ENCODE peak calls at places on chromosomes 7 and 10, in four cellular contexts. One of them, this sample, is unnamed.

GRCh38 chr7:128253701-128254100 is 12.6 kb downstream of the LEP start:
- DNase-seq in stimulated activated CD4-positive, alpha-beta T cell treated with anti-CD3 and anti-CD28 coated beads, Interleukin-1b, Interleukin-23, amount 100 ng/mL, for 24 hours: no peak
- DNase-seq in stimulated activated naive CD8-positive, alpha-beta T cell treated with anti-CD3 and anti-CD28 coated beads, Interleukin-15, Interleukin-2, amounts not matched to agents 100 U/mL and 50 U/mL, for 24 hours: no peak
- DNase-seq in naive thymus-derived CD4-positive, alpha-beta T cell: no peak
- DNase-seq in this sample: no peak

GRCh38 chr7:83655951-83656556 is 7.1 kb upstream of the SEMA3E start:
- DNase-seq in naive thymus-derived CD4-positive, alpha-beta T cell: no peak
- DNase-seq in stimulated activated CD4-positive, alpha-beta T cell treated with anti-CD3 and anti-CD28 coated beads, Interleukin-1b, Interleukin-23, amount 100 ng/mL, for 24 hours: no peak
- DNase-seq in stimulated activated naive CD8-positive, alpha-beta T cell treated with anti-CD3 and anti-CD28 coated beads, Interleukin-15, Interleukin-2, amounts not matched to agents 100 U/mL and 50 U/mL, for 24 hours: no peak
- DNase-seq in this sample: peak; percentile 24

GRCh38 chr7:84663224-84663623 is 468.6 kb upstream of the SEMA3A start:
- DNase-seq in naive thymus-derived CD4-positive, alpha-beta T cell: no peak
- DNase-seq in stimulated activated CD4-positive, alpha-beta T cell treated with anti-CD3 and anti-CD28 coated beads, Interleukin-1b, Interleukin-23, amount 100 ng/mL, for 24 hours: no peak
- DNase-seq in stimulated activated naive CD8-positive, alpha-beta T cell treated with anti-CD3 and anti-CD28 coated beads, Interleukin-15, Interleukin-2, amounts not matched to agents 100 U/mL and 50 U/mL, for 24 hours: no peak
- DNase-seq in this sample: no peak

GRCh38 chr7:157013602-157014549 is 3.4 kb upstream of the MNX1 start:
- DNase-seq in stimulated activated naive CD8-positive, alpha-beta T cell treated with anti-CD3 and anti-CD28 coated beads, Interleukin-15, Interleukin-2, amounts not matched to agents 100 U/mL and 50 U/mL, for 24 hours: no peak
- DNase-seq in naive thymus-derived CD4-positive, alpha-beta T cell: no peak
- DNase-seq in stimulated activated CD4-positive, alpha-beta T cell treated with anti-CD3 and anti-CD28 coated beads, Interleukin-1b, Interleukin-23, amount 100 ng/mL, for 24 hours: no peak
- DNase-seq in this sample: no peak

GRCh38 chr10:124162774-124163354 is 69.5 kb upstream of the CHST15 start:
- DNase-seq in naive thymus-derived CD4-positive, alpha-beta T cell: no peak
- DNase-seq in stimulated activated CD4-positive, alpha-beta T cell treated with anti-CD3 and anti-CD28 coated beads, Interleukin-1b, Interleukin-23, amount 100 ng/mL, for 24 hours: no peak
- DNase-seq in stimulated activated naive CD8-positive, alpha-beta T cell treated with anti-CD3 and anti-CD28 coated beads, Interleukin-15, Interleukin-2, amounts not matched to agents 100 U/mL and 50 U/mL, for 24 hours: no peak
- DNase-seq in this sample: no peak

GRCh38 chr10:61655335-61655851 is 7.3 kb upstream of the CABCOCO1 start:
- DNase-seq in stimulated activated CD4-positive, alpha-beta T cell treated with anti-CD3 and anti-CD28 coated beads, Interleukin-1b, Interleukin-23, amount 100 ng/mL, for 24 hours: no peak
- DNase-seq in stimulated activated naive CD8-positive, alpha-beta T cell treated with anti-CD3 and anti-CD28 coated beads, Interleukin-15, Interleukin-2, amounts not matched to agents 100 U/mL and 50 U/mL, for 24 hours: no peak
- DNase-seq in naive thymus-derived CD4-positive, alpha-beta T cell: no peak
- DNase-seq in this sample: no peak

GRCh38 chr7:10237306-10237705 is 736.4 kb upstream of the PHF14 start:
- DNase-seq in stimulated activated naive CD8-positive, alpha-beta T cell treated with anti-CD3 and anti-CD28 coated beads, Interleukin-15, Interleukin-2, amounts not matched to agents 100 U/mL and 50 U/mL, for 24 hours: no peak
- DNase-seq in stimulated activated CD4-positive, alpha-beta T cell treated with anti-CD3 and anti-CD28 coated beads, Interleukin-1b, Interleukin-23, amount 100 ng/mL, for 24 hours: no peak
- DNase-seq in naive thymus-derived CD4-positive, alpha-beta T cell: no peak
- DNase-seq in this sample: no peak

GRCh38 chr10:43075612-43076003 is 1.3 kb upstream of the RET start:
- DNase-seq in stimulated activated naive CD8-positive, alpha-beta T cell treated with anti-CD3 and anti-CD28 coated beads, Interleukin-15, Interleukin-2, amounts not matched to agents 100 U/mL and 50 U/mL, for 24 hours: no peak
- DNase-seq in naive thymus-derived CD4-positive, alpha-beta T cell: no peak
- DNase-seq in stimulated activated CD4-positive, alpha-beta T cell treated with anti-CD3 and anti-CD28 coated beads, Interleukin-1b, Interleukin-23, amount 100 ng/mL, for 24 hours: no peak
- DNase-seq in this sample: no peak

GRCh38 chr7:45884136-45884535 is 4.2 kb upstream of the IGFBP1 start:
- DNase-seq in stimulated activated naive CD8-positive, alpha-beta T cell treated with anti-CD3 and anti-CD28 coated beads, Interleukin-15, Interleukin-2, amounts not matched to agents 100 U/mL and 50 U/mL, for 24 hours: no peak
- DNase-seq in naive thymus-derived CD4-positive, alpha-beta T cell: no peak
- DNase-seq in stimulated activated CD4-positive, alpha-beta T cell treated with anti-CD3 and anti-CD28 coated beads, Interleukin-1b, Interleukin-23, amount 100 ng/mL, for 24 hours: no peak
- DNase-seq in this sample: no peak

GRCh38 chr10:105149371-105149871 is 508.3 kb downstream of the SORCS3 start:
- DNase-seq in stimulated activated CD4-positive, alpha-beta T cell treated with anti-CD3 and anti-CD28 coated beads, Interleukin-1b, Interleukin-23, amount 100 ng/mL, for 24 hours: no peak
- DNase-seq in naive thymus-derived CD4-positive, alpha-beta T cell: no peak
- DNase-seq in stimulated activated naive CD8-positive, alpha-beta T cell treated with anti-CD3 and anti-CD28 coated beads, Interleukin-15, Interleukin-2, amounts not matched to agents 100 U/mL and 50 U/mL, for 24 hours: no peak
- DNase-seq in this sample: no peak

GRCh38 chr7:78587443-78588044 is 789.0 kb downstream of the PHTF2 start:
- DNase-seq in stimulated activated CD4-positive, alpha-beta T cell treated with anti-CD3 and anti-CD28 coated beads, Interleukin-1b, Interleukin-23, amount 100 ng/mL, for 24 hours: no peak
- DNase-seq in naive thymus-derived CD4-positive, alpha-beta T cell: no peak
- DNase-seq in stimulated activated naive CD8-positive, alpha-beta T cell treated with anti-CD3 and anti-CD28 coated beads, Interleukin-15, Interleukin-2, amounts not matched to agents 100 U/mL and 50 U/mL, for 24 hours: no peak
- DNase-seq in this sample: no peak